ENCODE peak calls at places on chromosome 12, in six cellular contexts. N is adrenal gland; U is AG04450; P is activated CD4-positive, alpha-beta T cell treated with anti-CD3 and anti-CD28 coated beads for 36 hours; H is psoas muscle; K is progenitor cell of endocrine pancreas. T is an unnamed sample.

GRCh38 chr12:130218682-130219081 is 56.4 kb downstream of the FZD10 start:
- DNase-seq in U (no peak), P (no peak), K (no peak), N (no peak), H (no peak), T (no peak)

GRCh38 chr12:29844667-29845066 is 60.9 kb upstream of the TMTC1 start:
- DNase-seq in N (no peak), K (no peak), H (no peak), U (no peak), P (no peak), T (peak)

GRCh38 chr12:121711925-121712461 is 559 bp upstream of the TMEM120B start:
- DNase-seq in H (peak), N (peak), K (no peak), U (no peak), P (peak), T (peak)

GRCh38 chr12:72738811-72739210 is 466.6 kb downstream of the TRHDE start:
- DNase-seq in K (no peak), P (no peak), U (no peak), H (no peak), N (no peak), T (no peak)

GRCh38 chr12:109779382-109779781 is 53.8 kb downstream of the TRPV4 start:
- DNase-seq in U (no peak), N (no peak), H (peak), P (no peak), K (no peak), T (no peak)

GRCh38 chr12:28012333-28012918 is 39.9 kb upstream of the PTHLH start:
- DNase-seq in N (no peak), H (no peak), P (no peak), U (no peak), K (no peak), T (no peak)

GRCh38 chr12:18275974-18276373 is 14.7 kb downstream of the PIK3C2G start:
- DNase-seq in H (no peak), P (no peak), N (no peak), U (no peak), K (no peak), T (peak)

GRCh38 chr12:52865090-52865944 is 16.5 kb upstream of the KRT78 start:
- DNase-seq in K (peak), N (peak), U (peak), P (peak), H (peak), T (peak)

GRCh38 chr12:51393676-51394545 is 2.7 kb upstream of the GALNT6 start:
- DNase-seq in U (peak), P (peak), N (no peak), H (no peak), K (no peak), T (peak)

GRCh38 chr12:52655251-52655650 is 3.2 kb upstream of the KRT2 start:
- DNase-seq in P (no peak), H (no peak), U (no peak), K (no peak), N (no peak), T (peak)

GRCh38 chr12:89769483-89769818 is 60.8 kb upstream of the ATP2B1 start:
- DNase-seq in P (no peak), U (no peak), K (no peak), N (no peak), H (no peak), T (no peak)

GRCh38 chr12:120228041-120228290 is 27.1 kb upstream of the RPLP0 start:
- DNase-seq in N (no peak), U (no peak), K (no peak), H (no peak), P (no peak), T (no peak)

GRCh38 chr12:101793401-101793800 is 37.4 kb downstream of the GNPTAB start:
- DNase-seq in U (no peak), H (no peak), N (no peak), P (no peak), K (no peak), T (peak)

GRCh38 chr12:63400746-63401145 is 249.7 kb upstream of the AVPR1A start:
- DNase-seq in U (no peak), H (no peak), K (no peak), N (no peak), P (no peak), T (peak)

GRCh38 chr12:72207094-72207493 is 65.1 kb upstream of the TRHDE start:
- DNase-seq in H (no peak), P (no peak), U (no peak), N (no peak), K (no peak), T (no peak)

GRCh38 chr12:64891629-64892028 is 67.2 kb downstream of the TBC1D30 start:
- DNase-seq in U (no peak), K (no peak), N (no peak), H (no peak), P (no peak), T (no peak)

GRCh38 chr12:50961708-50962107 is 9.4 kb downstream of the HIGD1C start:
- DNase-seq in P (no peak), K (no peak), H (no peak), U (no peak), N (no peak), T (no peak)